ENCODE peak calls at places on chromosome 10, in six cellular contexts. One of them, this sample, is unnamed.

GRCh38 chr10:130936844-130937243 is 374.7 kb downstream of the TCERG1L start:
- DNase-seq in cardiac muscle cell: no peak
- DNase-seq in HepG2: no peak
- DNase-seq in lower leg skin: no peak
- DNase-seq in A549: no peak
- DNase-seq in GM06990: no peak
- DNase-seq in this sample: no peak

GRCh38 chr10:73413108-73413527 is 740 bp downstream of the ANXA7 start:
- DNase-seq in GM06990: no peak
- DNase-seq in HepG2: peak
- DNase-seq in lower leg skin: no peak
- DNase-seq in cardiac muscle cell: no peak
- DNase-seq in A549: peak
- DNase-seq in this sample: peak

GRCh38 chr10:72259491-72260214 is 14.1 kb upstream of the DDIT4 start:
- DNase-seq in GM06990: no peak
- DNase-seq in cardiac muscle cell: peak
- DNase-seq in HepG2: no peak
- DNase-seq in lower leg skin: no peak
- DNase-seq in A549: no peak
- DNase-seq in this sample: no peak

GRCh38 chr10:76026931-76027330 is 595.5 kb downstream of the LRMDA start:
- DNase-seq in lower leg skin: no peak
- DNase-seq in cardiac muscle cell: no peak
- DNase-seq in A549: no peak
- DNase-seq in GM06990: no peak
- DNase-seq in HepG2: no peak
- DNase-seq in this sample: no peak

GRCh38 chr10:13306103-13306502 is 6.2 kb upstream of the PHYH start:
- DNase-seq in HepG2: no peak
- DNase-seq in cardiac muscle cell: no peak
- DNase-seq in GM06990: no peak
- DNase-seq in lower leg skin: peak
- DNase-seq in A549: no peak
- DNase-seq in this sample: no peak

GRCh38 chr10:71447676-71448075 is 51.0 kb downstream of the CDH23 start:
- DNase-seq in HepG2: no peak
- DNase-seq in cardiac muscle cell: no peak
- DNase-seq in lower leg skin: no peak
- DNase-seq in GM06990: no peak
- DNase-seq in A549: no peak
- DNase-seq in this sample: no peak

GRCh38 chr10:62772186-62772950 is 32.2 kb upstream of the ADO start:
- DNase-seq in HepG2: no peak
- DNase-seq in GM06990: peak
- DNase-seq in cardiac muscle cell: peak
- DNase-seq in A549: no peak
- DNase-seq in lower leg skin: no peak
- DNase-seq in this sample: no peak

GRCh38 chr10:132543916-132544743 is 6.5 kb downstream of the INPP5A start:
- DNase-seq in HepG2: no peak
- DNase-seq in A549: no peak
- DNase-seq in GM06990: no peak
- DNase-seq in cardiac muscle cell: no peak
- DNase-seq in lower leg skin: no peak
- DNase-seq in this sample: no peak

GRCh38 chr10:52451817-52452216 is 137.7 kb downstream of the DKK1 start:
- DNase-seq in cardiac muscle cell: peak
- DNase-seq in A549: no peak
- DNase-seq in HepG2: no peak
- DNase-seq in GM06990: no peak
- DNase-seq in lower leg skin: no peak
- DNase-seq in this sample: no peak

GRCh38 chr10:80194373-80195045 is 10.8 kb downstream of the ANXA11 start:
- DNase-seq in GM06990: no peak
- DNase-seq in lower leg skin: no peak
- DNase-seq in HepG2: no peak
- DNase-seq in A549: no peak
- DNase-seq in cardiac muscle cell: no peak
- DNase-seq in this sample: no peak

GRCh38 chr10:33027088-33027487 is 69.1 kb upstream of the ITGB1 start:
- DNase-seq in lower leg skin: no peak
- DNase-seq in GM06990: no peak
- DNase-seq in cardiac muscle cell: no peak
- DNase-seq in A549: no peak
- DNase-seq in HepG2: no peak
- DNase-seq in this sample: no peak

GRCh38 chr10:127905623-127906261 is 1.2 kb upstream of the PTPRE start:
- DNase-seq in A549: no peak
- DNase-seq in GM06990: no peak
- DNase-seq in cardiac muscle cell: no peak
- DNase-seq in lower leg skin: peak
- DNase-seq in HepG2: no peak
- DNase-seq in this sample: no peak

GRCh38 chr10:79424221-79425073 is 21.0 kb downstream of the ZCCHC24 start:
- DNase-seq in HepG2: peak
- DNase-seq in GM06990: no peak
- DNase-seq in cardiac muscle cell: peak
- DNase-seq in lower leg skin: no peak
- DNase-seq in A549: no peak
- DNase-seq in this sample: peak

GRCh38 chr10:90148121-90148855 is 446.9 kb downstream of the KIF20B start:
- DNase-seq in lower leg skin: no peak
- DNase-seq in cardiac muscle cell: peak
- DNase-seq in HepG2: peak
- DNase-seq in GM06990: no peak
- DNase-seq in A549: no peak
- DNase-seq in this sample: no peak

GRCh38 chr10:86252573-86252972 is 114.0 kb downstream of the GRID1 start:
- DNase-seq in HepG2: no peak
- DNase-seq in lower leg skin: peak
- DNase-seq in cardiac muscle cell: no peak
- DNase-seq in GM06990: no peak
- DNase-seq in A549: no peak
- DNase-seq in this sample: no peak

GRCh38 chr10:20768849-20769248 is 128.3 kb downstream of the NEBL start:
- DNase-seq in A549: no peak
- DNase-seq in HepG2: no peak
- DNase-seq in lower leg skin: no peak
- DNase-seq in cardiac muscle cell: peak
- DNase-seq in GM06990: no peak
- DNase-seq in this sample: peak

GRCh38 chr10:114767589-114768393 is 53.8 kb upstream of the FHIP2A start:
- DNase-seq in A549: peak
- DNase-seq in cardiac muscle cell: no peak
- DNase-seq in HepG2: no peak
- DNase-seq in lower leg skin: no peak
- DNase-seq in GM06990: peak
- DNase-seq in this sample: no peak

GRCh38 chr10:115774721-115775120 is 498.3 kb downstream of the GFRA1 start:
- DNase-seq in cardiac muscle cell: no peak
- DNase-seq in HepG2: no peak
- DNase-seq in GM06990: no peak
- DNase-seq in A549: no peak
- DNase-seq in lower leg skin: no peak
- DNase-seq in this sample: no peak

GRCh38 chr10:4285121-4285520 is 500.1 kb upstream of the KLF6 start:
- DNase-seq in cardiac muscle cell: no peak
- DNase-seq in HepG2: no peak
- DNase-seq in A549: no peak
- DNase-seq in lower leg skin: peak
- DNase-seq in GM06990: no peak
- DNase-seq in this sample: no peak

GRCh38 chr10:73893386-73893785 is 17.5 kb upstream of the PLAU start:
- DNase-seq in HepG2: no peak
- DNase-seq in cardiac muscle cell: no peak
- DNase-seq in lower leg skin: no peak
- DNase-seq in GM06990: no peak
- DNase-seq in A549: no peak
- DNase-seq in this sample: no peak

GRCh38 chr10:25683291-25683690 is 250.7 kb upstream of the MYO3A start:
- DNase-seq in A549: no peak
- DNase-seq in GM06990: no peak
- DNase-seq in HepG2: no peak
- DNase-seq in cardiac muscle cell: peak
- DNase-seq in lower leg skin: no peak
- DNase-seq in this sample: no peak

GRCh38 chr10:5522913-5523560 is 1.7 kb upstream of the CALML3 start:
- DNase-seq in lower leg skin: peak
- DNase-seq in A549: no peak
- DNase-seq in GM06990: no peak
- DNase-seq in cardiac muscle cell: no peak
- DNase-seq in HepG2: no peak
- DNase-seq in this sample: no peak

GRCh38 chr10:22333167-22333566 is 12.1 kb upstream of the SPAG6 start:
- DNase-seq in HepG2: no peak
- DNase-seq in lower leg skin: no peak
- DNase-seq in cardiac muscle cell: no peak
- DNase-seq in A549: no peak
- DNase-seq in GM06990: no peak
- DNase-seq in this sample: no peak

GRCh38 chr10:22329150-22329549 is 8.3 kb downstream of the BMI1 start:
- DNase-seq in lower leg skin: no peak
- DNase-seq in cardiac muscle cell: no peak
- DNase-seq in GM06990: no peak
- DNase-seq in A549: no peak
- DNase-seq in HepG2: no peak
- DNase-seq in this sample: no peak

GRCh38 chr10:22334414-22335203 is 10.7 kb upstream of the SPAG6 start:
- DNase-seq in GM06990: no peak
- DNase-seq in HepG2: no peak
- DNase-seq in A549: no peak
- DNase-seq in lower leg skin: no peak
- DNase-seq in cardiac muscle cell: peak
- DNase-seq in this sample: no peak

GRCh38 chr10:22333667-22334282 is 11.5 kb upstream of the SPAG6 start:
- DNase-seq in GM06990: no peak
- DNase-seq in HepG2: no peak
- DNase-seq in A549: no peak
- DNase-seq in lower leg skin: no peak
- DNase-seq in cardiac muscle cell: no peak
- DNase-seq in this sample: no peak

DNA sequence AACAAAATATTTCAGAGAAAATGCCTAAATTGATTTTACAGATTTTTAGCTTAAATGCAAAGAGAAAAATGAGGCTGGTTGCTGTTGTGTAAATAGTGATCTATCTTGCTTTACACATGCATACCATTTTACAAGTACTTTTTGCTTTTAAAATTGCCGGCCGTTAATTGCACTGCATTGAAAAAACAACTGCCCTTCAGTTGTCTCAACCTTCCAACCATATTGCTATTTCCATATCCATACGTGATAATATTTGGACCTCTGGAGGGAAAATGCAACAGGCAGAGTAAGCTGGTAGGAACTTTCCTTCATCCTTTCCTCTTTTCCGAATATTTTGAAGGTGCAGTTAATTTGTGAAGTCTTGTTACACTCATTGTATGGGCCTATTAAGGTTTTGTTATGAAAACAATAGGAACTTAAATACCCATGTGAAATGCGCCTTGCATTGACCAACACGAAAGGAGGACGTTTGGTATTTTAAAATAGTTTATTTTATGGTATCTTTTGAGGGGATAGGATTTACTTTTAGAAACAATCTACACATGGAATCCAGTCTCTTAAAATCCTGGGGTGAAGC is 11.3 kb downstream of the BMI1 start:
- DNase-seq in cardiac muscle cell: no peak
- DNase-seq in GM06990: no peak
- DNase-seq in HepG2: no peak
- DNase-seq in lower leg skin: no peak
- DNase-seq in A549: no peak
- DNase-seq in this sample: no peak
- H3K4me3 ChIP-seq in cardiac muscle cell: no peak
- H3K4me3 ChIP-seq in GM06990: no peak
- H3K4me3 ChIP-seq in HepG2: no peak
- H3K4me3 ChIP-seq in lower leg skin: no peak
- H3K4me3 ChIP-seq in A549: no peak
- H3K4me3 ChIP-seq in this sample: no peak

GRCh38 chr10:65555192-65555591 is 1370.6 kb upstream of the LRRTM3 start:
- DNase-seq in HepG2: no peak
- DNase-seq in lower leg skin: no peak
- DNase-seq in GM06990: no peak
- DNase-seq in cardiac muscle cell: no peak
- DNase-seq in A549: no peak
- DNase-seq in this sample: no peak
- TF ChIP-seq CTCF in HepG2: peak
- TF ChIP-seq CTCF in lower leg skin: no peak
- TF ChIP-seq CTCF in GM06990: no peak
- TF ChIP-seq CTCF in cardiac muscle cell: no peak
- TF ChIP-seq CTCF in A549: no peak
- TF ChIP-seq CTCF in this sample: no peak

GRCh38 chr10:121667948-121668335 is 69.7 kb upstream of the FGFR2 start:
- DNase-seq in cardiac muscle cell: peak
- DNase-seq in HepG2: no peak
- DNase-seq in lower leg skin: no peak
- DNase-seq in GM06990: no peak
- DNase-seq in A549: no peak
- DNase-seq in this sample: no peak

GRCh38 chr10:121668336-121669009 is 70.2 kb upstream of the FGFR2 start:
- DNase-seq in lower leg skin: no peak
- DNase-seq in A549: no peak
- DNase-seq in GM06990: no peak
- DNase-seq in HepG2: no peak
- DNase-seq in cardiac muscle cell: peak
- DNase-seq in this sample: no peak

GRCh38 chr10:121665809-121666208 is 67.6 kb upstream of the FGFR2 start:
- DNase-seq in lower leg skin: no peak
- DNase-seq in A549: no peak
- DNase-seq in cardiac muscle cell: no peak
- DNase-seq in HepG2: no peak
- DNase-seq in GM06990: no peak
- DNase-seq in this sample: no peak

GRCh38 chr10:121672733-121673132 is 74.5 kb upstream of the FGFR2 start:
- DNase-seq in lower leg skin: no peak
- DNase-seq in A549: no peak
- DNase-seq in HepG2: no peak
- DNase-seq in cardiac muscle cell: no peak
- DNase-seq in GM06990: no peak
- DNase-seq in this sample: no peak

DNA sequence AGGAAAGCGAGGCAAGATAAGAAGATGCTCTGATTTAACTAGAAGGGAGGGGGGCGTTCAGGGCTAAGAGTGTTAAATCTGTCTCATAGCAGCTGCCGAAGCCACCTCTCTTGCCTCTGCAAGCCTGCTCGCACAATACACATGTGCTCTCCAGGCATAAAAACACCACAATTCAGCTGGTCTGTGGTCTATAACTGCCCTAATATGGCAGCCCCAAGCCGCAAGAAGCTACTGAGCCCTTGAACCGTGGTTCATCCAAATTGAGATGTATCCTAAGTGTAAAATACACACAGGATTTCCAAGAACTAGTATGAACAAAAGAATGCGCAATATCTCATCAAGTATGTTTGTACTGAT is 70.7 kb upstream of the FGFR2 start:
- DNase-seq in lower leg skin: no peak
- DNase-seq in GM06990: no peak
- DNase-seq in cardiac muscle cell: no peak
- DNase-seq in HepG2: no peak
- DNase-seq in A549: no peak
- DNase-seq in this sample: no peak
- H3K4me3 ChIP-seq in lower leg skin: no peak
- H3K4me3 ChIP-seq in GM06990: no peak
- H3K4me3 ChIP-seq in cardiac muscle cell: no peak
- H3K4me3 ChIP-seq in HepG2: no peak
- H3K4me3 ChIP-seq in A549: no peak
- H3K4me3 ChIP-seq in this sample: no peak

GRCh38 chr10:34956756-34957155 is 133.4 kb downstream of the CUL2 start:
- DNase-seq in HepG2: no peak
- DNase-seq in A549: peak
- DNase-seq in cardiac muscle cell: no peak
- DNase-seq in GM06990: no peak
- DNase-seq in lower leg skin: no peak
- DNase-seq in this sample: no peak
- TF ChIP-seq CTCF in HepG2: no peak
- TF ChIP-seq CTCF in A549: no peak
- TF ChIP-seq CTCF in cardiac muscle cell: no peak
- TF ChIP-seq CTCF in GM06990: no peak
- TF ChIP-seq CTCF in lower leg skin: no peak
- TF ChIP-seq CTCF in this sample: no peak